ENCODE peak calls at places on chromosomes 5 and 9, in eight cellular contexts. One of them, this sample, is unnamed.

GRCh38 chr9:91858670-91859030 is 91.4 kb downstream of the ROR2 start:
- DNase-seq in central memory CD8-positive, alpha-beta T cell: no peak
- DNase-seq in NCI-H1694 treated with DMSO at 0.1 percent for 48 hours: no peak
- DNase-seq in HT-29: no peak
- DNase-seq in B cell: no peak
- DNase-seq in EL: no peak
- DNase-seq in stimulated activated CD4-positive, alpha-beta T cell treated with anti-CD3 and anti-CD28 coated beads, Interleukin-2, amount 100 ng/mL, for 48 hours: no peak
- DNase-seq in IMR-90: no peak
- DNase-seq in this sample: no peak

GRCh38 chr9:107667269-107667681 is 177.7 kb upstream of the KLF4 start:
- DNase-seq in stimulated activated CD4-positive, alpha-beta T cell treated with anti-CD3 and anti-CD28 coated beads, Interleukin-2, amount 100 ng/mL, for 48 hours: no peak
- DNase-seq in IMR-90: peak; percentile 6
- DNase-seq in B cell: no peak
- DNase-seq in HT-29: no peak
- DNase-seq in central memory CD8-positive, alpha-beta T cell: no peak
- DNase-seq in NCI-H1694 treated with DMSO at 0.1 percent for 48 hours: no peak
- DNase-seq in EL: no peak
- DNase-seq in this sample: no peak

GRCh38 chr5:10788358-10788757 is 27.3 kb upstream of the DAP start:
- DNase-seq in EL: no peak
- DNase-seq in NCI-H1694 treated with DMSO at 0.1 percent for 48 hours: no peak
- DNase-seq in HT-29: no peak
- DNase-seq in central memory CD8-positive, alpha-beta T cell: no peak
- DNase-seq in stimulated activated CD4-positive, alpha-beta T cell treated with anti-CD3 and anti-CD28 coated beads, Interleukin-2, amount 100 ng/mL, for 48 hours: no peak
- DNase-seq in IMR-90: no peak
- DNase-seq in B cell: no peak
- DNase-seq in this sample: no peak

GRCh38 chr9:89463986-89464901 is 33.7 kb downstream of the SEMA4D start:
- DNase-seq in B cell: peak; percentile 64
- DNase-seq in central memory CD8-positive, alpha-beta T cell: peak; percentile 60
- DNase-seq in IMR-90: no peak
- DNase-seq in EL: no peak
- DNase-seq in HT-29: no peak
- DNase-seq in NCI-H1694 treated with DMSO at 0.1 percent for 48 hours: no peak
- DNase-seq in stimulated activated CD4-positive, alpha-beta T cell treated with anti-CD3 and anti-CD28 coated beads, Interleukin-2, amount 100 ng/mL, for 48 hours: peak; percentile 68
- DNase-seq in this sample: no peak

GRCh38 chr5:52598954-52599353 is 188.8 kb upstream of the ITGA1 start:
- DNase-seq in central memory CD8-positive, alpha-beta T cell: no peak
- DNase-seq in IMR-90: no peak
- DNase-seq in B cell: no peak
- DNase-seq in HT-29: no peak
- DNase-seq in EL: no peak
- DNase-seq in stimulated activated CD4-positive, alpha-beta T cell treated with anti-CD3 and anti-CD28 coated beads, Interleukin-2, amount 100 ng/mL, for 48 hours: no peak
- DNase-seq in NCI-H1694 treated with DMSO at 0.1 percent for 48 hours: no peak
- DNase-seq in this sample: peak; percentile 6

GRCh38 chr9:123318192-123318591 is 37.8 kb upstream of the CRB2 start:
- DNase-seq in central memory CD8-positive, alpha-beta T cell: no peak
- DNase-seq in stimulated activated CD4-positive, alpha-beta T cell treated with anti-CD3 and anti-CD28 coated beads, Interleukin-2, amount 100 ng/mL, for 48 hours: no peak
- DNase-seq in IMR-90: no peak
- DNase-seq in B cell: no peak
- DNase-seq in EL: no peak
- DNase-seq in HT-29: no peak
- DNase-seq in NCI-H1694 treated with DMSO at 0.1 percent for 48 hours: no peak
- DNase-seq in this sample: no peak

GRCh38 chr5:9534881-9535517 is 10.9 kb downstream of the SEMA5A start:
- DNase-seq in IMR-90: no peak
- DNase-seq in stimulated activated CD4-positive, alpha-beta T cell treated with anti-CD3 and anti-CD28 coated beads, Interleukin-2, amount 100 ng/mL, for 48 hours: no peak
- DNase-seq in HT-29: no peak
- DNase-seq in central memory CD8-positive, alpha-beta T cell: no peak
- DNase-seq in EL: no peak
- DNase-seq in NCI-H1694 treated with DMSO at 0.1 percent for 48 hours: no peak
- DNase-seq in B cell: no peak
- DNase-seq in this sample: no peak

GRCh38 chr9:14277202-14277601 is 36.7 kb downstream of the NFIB start:
- DNase-seq in NCI-H1694 treated with DMSO at 0.1 percent for 48 hours: peak; percentile 47
- DNase-seq in IMR-90: peak; percentile 75
- DNase-seq in B cell: no peak
- DNase-seq in central memory CD8-positive, alpha-beta T cell: no peak
- DNase-seq in stimulated activated CD4-positive, alpha-beta T cell treated with anti-CD3 and anti-CD28 coated beads, Interleukin-2, amount 100 ng/mL, for 48 hours: no peak
- DNase-seq in HT-29: no peak
- DNase-seq in EL: peak; percentile 78
- DNase-seq in this sample: no peak

GRCh38 chr5:122882836-122883235 is 37.4 kb downstream of the SNX24 start:
- DNase-seq in HT-29: no peak
- DNase-seq in B cell: no peak
- DNase-seq in stimulated activated CD4-positive, alpha-beta T cell treated with anti-CD3 and anti-CD28 coated beads, Interleukin-2, amount 100 ng/mL, for 48 hours: no peak
- DNase-seq in IMR-90: peak; percentile 55
- DNase-seq in NCI-H1694 treated with DMSO at 0.1 percent for 48 hours: no peak
- DNase-seq in EL: peak; percentile 48
- DNase-seq in central memory CD8-positive, alpha-beta T cell: no peak
- DNase-seq in this sample: no peak

GRCh38 chr5:142864293-142865260 is 94.4 kb downstream of the ARHGAP26 start:
- DNase-seq in stimulated activated CD4-positive, alpha-beta T cell treated with anti-CD3 and anti-CD28 coated beads, Interleukin-2, amount 100 ng/mL, for 48 hours: no peak
- DNase-seq in B cell: no peak
- DNase-seq in IMR-90: no peak
- DNase-seq in EL: no peak
- DNase-seq in NCI-H1694 treated with DMSO at 0.1 percent for 48 hours: no peak
- DNase-seq in HT-29: no peak
- DNase-seq in central memory CD8-positive, alpha-beta T cell: no peak
- DNase-seq in this sample: no peak

GRCh38 chr9:90526386-90526785 is 116.2 kb downstream of the DIRAS2 start:
- DNase-seq in HT-29: no peak
- DNase-seq in stimulated activated CD4-positive, alpha-beta T cell treated with anti-CD3 and anti-CD28 coated beads, Interleukin-2, amount 100 ng/mL, for 48 hours: no peak
- DNase-seq in IMR-90: no peak
- DNase-seq in EL: no peak
- DNase-seq in central memory CD8-positive, alpha-beta T cell: no peak
- DNase-seq in B cell: no peak
- DNase-seq in NCI-H1694 treated with DMSO at 0.1 percent for 48 hours: no peak
- DNase-seq in this sample: no peak

GRCh38 chr5:16520806-16521205 is 55.2 kb upstream of the ZNF622 start:
- DNase-seq in stimulated activated CD4-positive, alpha-beta T cell treated with anti-CD3 and anti-CD28 coated beads, Interleukin-2, amount 100 ng/mL, for 48 hours: no peak
- DNase-seq in NCI-H1694 treated with DMSO at 0.1 percent for 48 hours: no peak
- DNase-seq in central memory CD8-positive, alpha-beta T cell: no peak
- DNase-seq in HT-29: peak; percentile 35
- DNase-seq in B cell: no peak
- DNase-seq in IMR-90: no peak
- DNase-seq in EL: no peak
- DNase-seq in this sample: no peak

GRCh38 chr5:174410716-174411512 is 313.5 kb upstream of the MSX2 start:
- DNase-seq in central memory CD8-positive, alpha-beta T cell: no peak
- DNase-seq in stimulated activated CD4-positive, alpha-beta T cell treated with anti-CD3 and anti-CD28 coated beads, Interleukin-2, amount 100 ng/mL, for 48 hours: no peak
- DNase-seq in HT-29: no peak
- DNase-seq in B cell: no peak
- DNase-seq in NCI-H1694 treated with DMSO at 0.1 percent for 48 hours: no peak
- DNase-seq in IMR-90: peak; percentile 4
- DNase-seq in EL: peak; percentile 77
- DNase-seq in this sample: no peak

GRCh38 chr5:151463137-151464029 is 16.0 kb downstream of the SLC36A1 start:
- DNase-seq in HT-29: peak; percentile 23
- DNase-seq in EL: no peak
- DNase-seq in stimulated activated CD4-positive, alpha-beta T cell treated with anti-CD3 and anti-CD28 coated beads, Interleukin-2, amount 100 ng/mL, for 48 hours: no peak
- DNase-seq in IMR-90: no peak
- DNase-seq in B cell: no peak
- DNase-seq in NCI-H1694 treated with DMSO at 0.1 percent for 48 hours: no peak
- DNase-seq in central memory CD8-positive, alpha-beta T cell: no peak
- DNase-seq in this sample: no peak

GRCh38 chr5:153135416-153135815 is 355.1 kb upstream of the GRIA1 start:
- DNase-seq in central memory CD8-positive, alpha-beta T cell: no peak
- DNase-seq in HT-29: no peak
- DNase-seq in stimulated activated CD4-positive, alpha-beta T cell treated with anti-CD3 and anti-CD28 coated beads, Interleukin-2, amount 100 ng/mL, for 48 hours: no peak
- DNase-seq in EL: peak; percentile 18
- DNase-seq in B cell: no peak
- DNase-seq in IMR-90: no peak
- DNase-seq in NCI-H1694 treated with DMSO at 0.1 percent for 48 hours: no peak
- DNase-seq in this sample: no peak

GRCh38 chr5:136016945-136017530 is 11.8 kb upstream of the TGFBI start:
- DNase-seq in central memory CD8-positive, alpha-beta T cell: no peak
- DNase-seq in IMR-90: peak; percentile 74
- DNase-seq in stimulated activated CD4-positive, alpha-beta T cell treated with anti-CD3 and anti-CD28 coated beads, Interleukin-2, amount 100 ng/mL, for 48 hours: no peak
- DNase-seq in NCI-H1694 treated with DMSO at 0.1 percent for 48 hours: no peak
- DNase-seq in EL: peak; percentile 98
- DNase-seq in HT-29: peak; percentile 81
- DNase-seq in B cell: no peak
- DNase-seq in this sample: peak; percentile 32

GRCh38 chr9:124285903-124286291 is 28.1 kb downstream of the NEK6 start:
- DNase-seq in central memory CD8-positive, alpha-beta T cell: no peak
- DNase-seq in B cell: peak; percentile 63
- DNase-seq in EL: peak; percentile 98
- DNase-seq in NCI-H1694 treated with DMSO at 0.1 percent for 48 hours: no peak
- DNase-seq in IMR-90: peak; percentile 99
- DNase-seq in HT-29: peak; percentile 4
- DNase-seq in stimulated activated CD4-positive, alpha-beta T cell treated with anti-CD3 and anti-CD28 coated beads, Interleukin-2, amount 100 ng/mL, for 48 hours: no peak
- DNase-seq in this sample: no peak

GRCh38 chr9:36317766-36318165 is 59.5 kb upstream of the GNE start:
- DNase-seq in B cell: no peak
- DNase-seq in stimulated activated CD4-positive, alpha-beta T cell treated with anti-CD3 and anti-CD28 coated beads, Interleukin-2, amount 100 ng/mL, for 48 hours: no peak
- DNase-seq in HT-29: peak; percentile 94
- DNase-seq in EL: no peak
- DNase-seq in NCI-H1694 treated with DMSO at 0.1 percent for 48 hours: no peak
- DNase-seq in IMR-90: no peak
- DNase-seq in central memory CD8-positive, alpha-beta T cell: no peak
- DNase-seq in this sample: peak; percentile 2

GRCh38 chr5:179217356-179217755 is 127.9 kb downstream of the ADAMTS2 start:
- DNase-seq in EL: peak; percentile 77
- DNase-seq in B cell: no peak
- DNase-seq in NCI-H1694 treated with DMSO at 0.1 percent for 48 hours: no peak
- DNase-seq in IMR-90: peak; percentile 42
- DNase-seq in stimulated activated CD4-positive, alpha-beta T cell treated with anti-CD3 and anti-CD28 coated beads, Interleukin-2, amount 100 ng/mL, for 48 hours: no peak
- DNase-seq in HT-29: no peak
- DNase-seq in central memory CD8-positive, alpha-beta T cell: no peak
- DNase-seq in this sample: no peak

GRCh38 chr5:35171108-35171507 is 59.2 kb downstream of the PRLR start:
- DNase-seq in IMR-90: no peak
- DNase-seq in central memory CD8-positive, alpha-beta T cell: no peak
- DNase-seq in stimulated activated CD4-positive, alpha-beta T cell treated with anti-CD3 and anti-CD28 coated beads, Interleukin-2, amount 100 ng/mL, for 48 hours: no peak
- DNase-seq in NCI-H1694 treated with DMSO at 0.1 percent for 48 hours: no peak
- DNase-seq in EL: no peak
- DNase-seq in B cell: no peak
- DNase-seq in HT-29: no peak
- DNase-seq in this sample: no peak

GRCh38 chr9:31119882-31120481 is 1264.5 kb upstream of the ACO1 start:
- DNase-seq in EL: no peak
- DNase-seq in B cell: peak; percentile 4
- DNase-seq in central memory CD8-positive, alpha-beta T cell: no peak
- DNase-seq in IMR-90: no peak
- DNase-seq in HT-29: peak; percentile 72
- DNase-seq in NCI-H1694 treated with DMSO at 0.1 percent for 48 hours: peak; percentile 53
- DNase-seq in stimulated activated CD4-positive, alpha-beta T cell treated with anti-CD3 and anti-CD28 coated beads, Interleukin-2, amount 100 ng/mL, for 48 hours: no peak
- DNase-seq in this sample: peak; percentile 23

GRCh38 chr9:114196117-114196516 is 40.8 kb downstream of the COL27A1 start:
- DNase-seq in IMR-90: no peak
- DNase-seq in B cell: no peak
- DNase-seq in HT-29: no peak
- DNase-seq in EL: no peak
- DNase-seq in central memory CD8-positive, alpha-beta T cell: no peak
- DNase-seq in NCI-H1694 treated with DMSO at 0.1 percent for 48 hours: no peak
- DNase-seq in stimulated activated CD4-positive, alpha-beta T cell treated with anti-CD3 and anti-CD28 coated beads, Interleukin-2, amount 100 ng/mL, for 48 hours: no peak
- DNase-seq in this sample: no peak

GRCh38 chr5:76294573-76294972 is 108.5 kb upstream of the IQGAP2 start:
- DNase-seq in central memory CD8-positive, alpha-beta T cell: no peak
- DNase-seq in stimulated activated CD4-positive, alpha-beta T cell treated with anti-CD3 and anti-CD28 coated beads, Interleukin-2, amount 100 ng/mL, for 48 hours: no peak
- DNase-seq in NCI-H1694 treated with DMSO at 0.1 percent for 48 hours: no peak
- DNase-seq in IMR-90: no peak
- DNase-seq in HT-29: no peak
- DNase-seq in EL: no peak
- DNase-seq in B cell: no peak
- DNase-seq in this sample: no peak

GRCh38 chr5:157502143-157502647 is 42.2 kb downstream of the NIPAL4 start:
- DNase-seq in central memory CD8-positive, alpha-beta T cell: no peak
- DNase-seq in B cell: peak; percentile 57
- DNase-seq in HT-29: no peak
- DNase-seq in IMR-90: peak; percentile 49
- DNase-seq in EL: no peak
- DNase-seq in NCI-H1694 treated with DMSO at 0.1 percent for 48 hours: no peak
- DNase-seq in stimulated activated CD4-positive, alpha-beta T cell treated with anti-CD3 and anti-CD28 coated beads, Interleukin-2, amount 100 ng/mL, for 48 hours: no peak
- DNase-seq in this sample: no peak

GRCh38 chr5:120473332-120473731 is 9.2 kb downstream of the PRR16 start:
- DNase-seq in central memory CD8-positive, alpha-beta T cell: no peak
- DNase-seq in HT-29: no peak
- DNase-seq in stimulated activated CD4-positive, alpha-beta T cell treated with anti-CD3 and anti-CD28 coated beads, Interleukin-2, amount 100 ng/mL, for 48 hours: no peak
- DNase-seq in NCI-H1694 treated with DMSO at 0.1 percent for 48 hours: no peak
- DNase-seq in IMR-90: no peak
- DNase-seq in B cell: no peak
- DNase-seq in EL: no peak
- DNase-seq in this sample: no peak

GRCh38 chr9:129697111-129697955 is 31.9 kb downstream of the PRRX2 start:
- DNase-seq in central memory CD8-positive, alpha-beta T cell: no peak
- DNase-seq in stimulated activated CD4-positive, alpha-beta T cell treated with anti-CD3 and anti-CD28 coated beads, Interleukin-2, amount 100 ng/mL, for 48 hours: peak; percentile 51
- DNase-seq in B cell: no peak
- DNase-seq in HT-29: no peak
- DNase-seq in IMR-90: peak; percentile 78
- DNase-seq in EL: peak; percentile 87
- DNase-seq in NCI-H1694 treated with DMSO at 0.1 percent for 48 hours: no peak
- DNase-seq in this sample: peak; percentile 73

GRCh38 chr9:135297716-135298075 is 181.9 kb upstream of the PPP1R26 start:
- DNase-seq in IMR-90: no peak
- DNase-seq in EL: no peak
- DNase-seq in central memory CD8-positive, alpha-beta T cell: no peak
- DNase-seq in stimulated activated CD4-positive, alpha-beta T cell treated with anti-CD3 and anti-CD28 coated beads, Interleukin-2, amount 100 ng/mL, for 48 hours: no peak
- DNase-seq in HT-29: no peak
- DNase-seq in B cell: no peak
- DNase-seq in NCI-H1694 treated with DMSO at 0.1 percent for 48 hours: no peak
- DNase-seq in this sample: no peak

GRCh38 chr5:73045623-73046022 is 74.8 kb upstream of the TMEM171 start:
- DNase-seq in EL: no peak
- DNase-seq in stimulated activated CD4-positive, alpha-beta T cell treated with anti-CD3 and anti-CD28 coated beads, Interleukin-2, amount 100 ng/mL, for 48 hours: no peak
- DNase-seq in HT-29: no peak
- DNase-seq in NCI-H1694 treated with DMSO at 0.1 percent for 48 hours: no peak
- DNase-seq in IMR-90: no peak
- DNase-seq in central memory CD8-positive, alpha-beta T cell: no peak
- DNase-seq in B cell: no peak
- DNase-seq in this sample: no peak

GRCh38 chr5:153745778-153746420 is 255.4 kb downstream of the GRIA1 start:
- DNase-seq in NCI-H1694 treated with DMSO at 0.1 percent for 48 hours: no peak
- DNase-seq in stimulated activated CD4-positive, alpha-beta T cell treated with anti-CD3 and anti-CD28 coated beads, Interleukin-2, amount 100 ng/mL, for 48 hours: no peak
- DNase-seq in central memory CD8-positive, alpha-beta T cell: no peak
- DNase-seq in IMR-90: no peak
- DNase-seq in EL: no peak
- DNase-seq in B cell: no peak
- DNase-seq in HT-29: no peak
- DNase-seq in this sample: no peak

GRCh38 chr5:78720234-78720985 is 71.8 kb upstream of the LHFPL2 start:
- DNase-seq in IMR-90: no peak
- DNase-seq in NCI-H1694 treated with DMSO at 0.1 percent for 48 hours: no peak
- DNase-seq in HT-29: peak; percentile 30
- DNase-seq in B cell: no peak
- DNase-seq in EL: no peak
- DNase-seq in stimulated activated CD4-positive, alpha-beta T cell treated with anti-CD3 and anti-CD28 coated beads, Interleukin-2, amount 100 ng/mL, for 48 hours: no peak
- DNase-seq in central memory CD8-positive, alpha-beta T cell: no peak
- DNase-seq in this sample: no peak

GRCh38 chr5:65185468-65185867 is 296.3 kb downstream of the ADAMTS6 start:
- DNase-seq in stimulated activated CD4-positive, alpha-beta T cell treated with anti-CD3 and anti-CD28 coated beads, Interleukin-2, amount 100 ng/mL, for 48 hours: no peak
- DNase-seq in EL: peak; percentile 77
- DNase-seq in HT-29: no peak
- DNase-seq in B cell: no peak
- DNase-seq in NCI-H1694 treated with DMSO at 0.1 percent for 48 hours: no peak
- DNase-seq in IMR-90: peak; percentile 58
- DNase-seq in central memory CD8-positive, alpha-beta T cell: no peak
- DNase-seq in this sample: no peak

GRCh38 chr5:168947212-168947868 is 353.6 kb downstream of the SLIT3 start:
- DNase-seq in central memory CD8-positive, alpha-beta T cell: no peak
- DNase-seq in B cell: no peak
- DNase-seq in stimulated activated CD4-positive, alpha-beta T cell treated with anti-CD3 and anti-CD28 coated beads, Interleukin-2, amount 100 ng/mL, for 48 hours: peak; percentile 45
- DNase-seq in HT-29: peak; percentile 62
- DNase-seq in EL: peak; percentile 45
- DNase-seq in NCI-H1694 treated with DMSO at 0.1 percent for 48 hours: peak; percentile 25
- DNase-seq in IMR-90: peak; percentile 13
- DNase-seq in this sample: peak; percentile 56

GRCh38 chr5:155651-156410 is 35.5 kb upstream of the LRRC14B start:
- DNase-seq in central memory CD8-positive, alpha-beta T cell: no peak
- DNase-seq in HT-29: no peak
- DNase-seq in stimulated activated CD4-positive, alpha-beta T cell treated with anti-CD3 and anti-CD28 coated beads, Interleukin-2, amount 100 ng/mL, for 48 hours: no peak
- DNase-seq in NCI-H1694 treated with DMSO at 0.1 percent for 48 hours: no peak
- DNase-seq in B cell: peak; percentile 15
- DNase-seq in IMR-90: no peak
- DNase-seq in EL: no peak
- DNase-seq in this sample: no peak

GRCh38 chr5:26948921-26949320 is 89.5 kb downstream of the CDH9 start:
- DNase-seq in IMR-90: no peak
- DNase-seq in EL: no peak
- DNase-seq in B cell: no peak
- DNase-seq in HT-29: no peak
- DNase-seq in stimulated activated CD4-positive, alpha-beta T cell treated with anti-CD3 and anti-CD28 coated beads, Interleukin-2, amount 100 ng/mL, for 48 hours: no peak
- DNase-seq in NCI-H1694 treated with DMSO at 0.1 percent for 48 hours: no peak
- DNase-seq in central memory CD8-positive, alpha-beta T cell: no peak
- DNase-seq in this sample: no peak

This sample was measured in NCI-H2171 treated with DMSO at 0.1 percent for 48 hours.